ENCODE peak calls at places on chromosomes 1 and 21, in five cellular contexts. R, H, I, E and M are unnamed samples.

GRCh38 chr21:41768371-41769042 is 1.7 kb upstream of the RIPK4 start:
- DNase-seq in R (peak), H (peak), I (no peak), E (no peak), M (peak)

GRCh38 chr1:47460040-47460439 is 22.2 kb downstream of the FOXD2 start:
- DNase-seq in R (no peak), H (no peak), I (no peak), E (no peak), M (no peak)

GRCh38 chr1:119702384-119702783 is 9.3 kb upstream of the PHGDH start:
- DNase-seq in R (no peak), H (peak), I (no peak), E (no peak), M (peak)

GRCh38 chr1:89974701-89975470 is 20.0 kb upstream of the ZNF326 start:
- DNase-seq in R (no peak), H (peak), I (peak), E (no peak), M (peak)

GRCh38 chr1:175481126-175482071 is 262.0 kb downstream of the TNR start:
- DNase-seq in R (no peak), H (peak), I (no peak), E (no peak), M (peak)

GRCh38 chr1:66399888-66400529 is 133.9 kb upstream of the SGIP1 start:
- DNase-seq in R (no peak), H (no peak), I (no peak), E (no peak), M (no peak)

GRCh38 chr1:158283965-158284364 is 5.8 kb upstream of the CD1C start:
- DNase-seq in R (no peak), H (no peak), I (no peak), E (no peak), M (no peak)

GRCh38 chr1:185227161-185227560 is 70.2 kb downstream of the SWT1 start:
- DNase-seq in R (no peak), H (no peak), I (no peak), E (no peak), M (no peak)

GRCh38 chr1:1004780-1005697 is 5.1 kb upstream of the HES4 start:
- DNase-seq in R (peak), H (peak), I (peak), E (no peak), M (peak)

GRCh38 chr1:1819762-1820161 is 41.5 kb upstream of the NADK start:
- DNase-seq in R (no peak), H (no peak), I (no peak), E (no peak), M (no peak)

GRCh38 chr1:56473582-56474270 is 105.6 kb downstream of the PLPP3 start:
- DNase-seq in R (no peak), H (peak), I (no peak), E (no peak), M (peak)

GRCh38 chr21:29201186-29201585 is 70.7 kb downstream of the MAP3K7CL start:
- DNase-seq in R (no peak), H (no peak), I (no peak), E (no peak), M (no peak)

GRCh38 chr21:27802816-27803475 is 836.1 kb upstream of the ADAMTS5 start:
- DNase-seq in R (no peak), H (peak), I (peak), E (no peak), M (peak)

GRCh38 chr1:169060906-169061683 is 45.4 kb upstream of the ATP1B1 start:
- DNase-seq in R (peak), H (peak), I (peak), E (no peak), M (peak)

GRCh38 chr1:98454666-98455065 is 206.9 kb upstream of the SNX7 start:
- DNase-seq in R (no peak), H (no peak), I (no peak), E (no peak), M (no peak)

GRCh38 chr1:59645893-59646292 is 168.9 kb upstream of the HOOK1 start:
- DNase-seq in R (no peak), H (peak), I (no peak), E (no peak), M (peak)

GRCh38 chr1:25572708-25573590 is 29.5 kb downstream of the LDLRAP1 start:
- DNase-seq in R (no peak), H (peak), I (peak), E (no peak), M (peak)

GRCh38 chr1:89311757-89312156 is 39.1 kb upstream of the GBP5 start:
- DNase-seq in R (no peak), H (peak), I (peak), E (no peak), M (no peak)